ENCODE peak calls at places on chromosome 14, in seven cellular contexts. X is H9; I is Caco-2; D is CD4-positive, alpha-beta memory T cell; F is Peyer's patch; Z is suprapubic skin; A is mucosa of descending colon. J is an unnamed sample.
A peak's percentile ranks its signal among the peaks of the same experiment; 100 is the strongest.

GRCh38 chr14:78848234-78848820 is 678.2 kb downstream of the NRXN3 start:
- DNase-seq in X (peak; percentile 68), I (peak; percentile 43), D (no peak), F (no peak), Z (no peak), A (no peak), J (peak; percentile 75)

GRCh38 chr14:35420036-35420811 is 15.7 kb upstream of the NFKBIA start:
- DNase-seq in X (no peak), I (no peak), D (no peak), F (no peak), Z (no peak), A (no peak), J (no peak)

GRCh38 chr14:64944861-64945260 is 2.3 kb upstream of the GPX2 start:
- DNase-seq in X (no peak), I (no peak), D (no peak), F (no peak), Z (no peak), A (no peak), J (no peak)

GRCh38 chr14:61203059-61203753 is 77.9 kb downstream of the TMEM30B start:
- DNase-seq in X (peak; percentile 32), I (no peak), D (no peak), F (no peak), Z (no peak), A (no peak), J (peak; percentile 15)

GRCh38 chr14:84894254-84894653 is 635.7 kb upstream of the FLRT2 start:
- DNase-seq in X (no peak), I (no peak), D (no peak), F (no peak), Z (no peak), A (no peak), J (no peak)

GRCh38 chr14:99677231-99677891 is 6.7 kb upstream of the CYP46A1 start:
- DNase-seq in X (no peak), I (no peak), D (no peak), F (no peak), Z (peak; percentile 76), A (no peak), J (no peak)

GRCh38 chr14:101405171-101405883 is 156.0 kb upstream of the DIO3 start:
- DNase-seq in X (no peak), I (no peak), D (no peak), F (no peak), Z (no peak), A (no peak), J (no peak)

GRCh38 chr14:97185186-97185585 is 388.0 kb downstream of the VRK1 start:
- DNase-seq in X (no peak), I (no peak), D (peak; percentile 22), F (no peak), Z (no peak), A (no peak), J (peak; percentile 46)

GRCh38 chr14:94888108-94888507 is 118.2 kb upstream of the GSC start:
- DNase-seq in X (no peak), I (no peak), D (no peak), F (peak; percentile 56), Z (no peak), A (peak; percentile 79), J (no peak)

GRCh38 chr14:74618078-74618952 is 6.3 kb upstream of the LTBP2 start:
- DNase-seq in X (no peak), I (no peak), D (peak; percentile 70), F (peak; percentile 49), Z (no peak), A (no peak), J (peak; percentile 70)

GRCh38 chr14:91320266-91320665 is 75.8 kb upstream of the GPR68 start:
- DNase-seq in X (no peak), I (no peak), D (no peak), F (no peak), Z (no peak), A (no peak), J (no peak)

GRCh38 chr14:91323031-91323430 is 78.5 kb upstream of the GPR68 start:
- DNase-seq in X (no peak), I (no peak), D (no peak), F (no peak), Z (no peak), A (no peak), J (no peak)

GRCh38 chr14:91322623-91323022 is 78.1 kb upstream of the GPR68 start:
- DNase-seq in X (no peak), I (no peak), D (no peak), F (no peak), Z (no peak), A (no peak), J (no peak)

GRCh38 chr14:91318911-91319310 is 74.4 kb upstream of the GPR68 start:
- DNase-seq in X (no peak), I (no peak), D (no peak), F (no peak), Z (no peak), A (no peak), J (no peak)

GRCh38 chr14:91321131-91321530 is 76.6 kb upstream of the GPR68 start:
- DNase-seq in X (no peak), I (no peak), D (no peak), F (no peak), Z (no peak), A (no peak), J (no peak)
- H3K4me1 ChIP-seq in X (no peaks in the 10 kb centered on the region), I (no peaks in the 10 kb centered on the region), D (peaks cover 98% of the 10 kb centered on the region), F (peaks cover 39% of the 10 kb centered on the region), Z (peaks cover 41% of the 10 kb centered on the region), A (peaks cover 23% of the 10 kb centered on the region), J (peaks cover 2% of the 10 kb centered on the region)

GRCh38 chr14:90452366-90452765 is 55.5 kb downstream of the CALM1 start:
- DNase-seq in X (no peak), I (no peak), D (no peak), F (no peak), Z (no peak), A (no peak), J (no peak)
- H3K4me1 ChIP-seq in X (peaks cover 3% of the 10 kb centered on the region), I (no peaks in the 10 kb centered on the region), D (no peaks in the 10 kb centered on the region), F (peaks cover 25% of the 10 kb centered on the region), Z (peaks cover 7% of the 10 kb centered on the region), A (no peaks in the 10 kb centered on the region), J (no peaks in the 10 kb centered on the region)

GRCh38 chr14:69041783-69042182 is 62.7 kb upstream of the ACTN1 start:
- DNase-seq in X (no peak), I (no peak), D (no peak), F (no peak), Z (no peak), A (no peak), J (no peak)

GRCh38 chr14:69042309-69043006 is 63.4 kb upstream of the ACTN1 start:
- DNase-seq in X (no peak), I (no peak), D (no peak), F (no peak), Z (no peak), A (no peak), J (no peak)

GRCh38 chr14:69043598-69044267 is 64.6 kb upstream of the ACTN1 start:
- DNase-seq in X (no peak), I (no peak), D (no peak), F (no peak), Z (no peak), A (no peak), J (no peak)

GRCh38 chr14:69044296-69044695 is 65.2 kb upstream of the ACTN1 start:
- DNase-seq in X (no peak), I (no peak), D (no peak), F (no peak), Z (no peak), A (no peak), J (no peak)

GRCh38 chr14:69043007-69043444 is 63.9 kb upstream of the ACTN1 start:
- DNase-seq in X (no peak), I (no peak), D (no peak), F (no peak), Z (no peak), A (peak; percentile 66), J (no peak)
- H3K4me1 ChIP-seq in X (peaks cover 11% of the 10 kb centered on the region), I (peaks cover 14% of the 10 kb centered on the region), D (no peaks in the 10 kb centered on the region), F (peaks cover 58% of the 10 kb centered on the region), Z (peaks cover 61% of the 10 kb centered on the region), A (peaks cover 23% of the 10 kb centered on the region), J (peaks cover 25% of the 10 kb centered on the region)

GRCh38 chr14:32004300-32004699 is 72.8 kb upstream of the ARHGAP5 start:
- DNase-seq in X (no peak), I (no peak), D (no peak), F (no peak), Z (no peak), A (no peak), J (no peak)
- H3K4me1 ChIP-seq in X (no peaks in the 10 kb centered on the region), I (peaks cover 36% of the 10 kb centered on the region), D (no peaks in the 10 kb centered on the region), F (no peaks in the 10 kb centered on the region), Z (no peaks in the 10 kb centered on the region), A (no peaks in the 10 kb centered on the region), J (peaks cover 5% of the 10 kb centered on the region)

J was measured in mesendoderm.